ENCODE peak calls at places on chromosomes 3 and 15, in nine cellular contexts. One of them, this sample, is unnamed.

GRCh38 chr15:81117136-81117535 is 16.9 kb upstream of the CFAP161 start:
- DNase-seq in breast epithelium: no peak
- DNase-seq in HCT116: no peak
- DNase-seq in tibial nerve: no peak
- DNase-seq in Peyer's patch: no peak
- DNase-seq in heart left ventricle: no peak
- DNase-seq in transverse colon: no peak
- DNase-seq in thyroid gland: no peak
- DNase-seq in esophagus squamous epithelium: no peak
- DNase-seq in this sample: no peak

GRCh38 chr15:45548753-45549520 is 26.4 kb upstream of the SLC30A4 start:
- DNase-seq in breast epithelium: no peak
- DNase-seq in HCT116: no peak
- DNase-seq in tibial nerve: no peak
- DNase-seq in Peyer's patch: no peak
- DNase-seq in heart left ventricle: no peak
- DNase-seq in transverse colon: no peak
- DNase-seq in thyroid gland: no peak
- DNase-seq in esophagus squamous epithelium: no peak
- DNase-seq in this sample: no peak

GRCh38 chr15:96369351-96369750 is 38.9 kb downstream of the NR2F2 start:
- DNase-seq in breast epithelium: no peak
- DNase-seq in HCT116: no peak
- DNase-seq in tibial nerve: no peak
- DNase-seq in Peyer's patch: no peak
- DNase-seq in heart left ventricle: no peak
- DNase-seq in transverse colon: no peak
- DNase-seq in thyroid gland: no peak
- DNase-seq in esophagus squamous epithelium: no peak
- DNase-seq in this sample: no peak

GRCh38 chr3:178472941-178473340 is 63.3 kb upstream of the KCNMB2 start:
- DNase-seq in breast epithelium: no peak
- DNase-seq in HCT116: no peak
- DNase-seq in tibial nerve: no peak
- DNase-seq in Peyer's patch: no peak
- DNase-seq in heart left ventricle: no peak
- DNase-seq in transverse colon: no peak
- DNase-seq in thyroid gland: no peak
- DNase-seq in esophagus squamous epithelium: no peak
- DNase-seq in this sample: no peak

GRCh38 chr3:112604536-112604935 is 36.4 kb downstream of the CCDC80 start:
- DNase-seq in breast epithelium: no peak
- DNase-seq in HCT116: no peak
- DNase-seq in tibial nerve: no peak
- DNase-seq in Peyer's patch: no peak
- DNase-seq in heart left ventricle: no peak
- DNase-seq in transverse colon: no peak
- DNase-seq in thyroid gland: peak
- DNase-seq in esophagus squamous epithelium: no peak
- DNase-seq in this sample: no peak

GRCh38 chr3:170642882-170643601 is 57.2 kb upstream of the SLC7A14 start:
- DNase-seq in breast epithelium: no peak
- DNase-seq in HCT116: no peak
- DNase-seq in tibial nerve: no peak
- DNase-seq in Peyer's patch: no peak
- DNase-seq in heart left ventricle: peak
- DNase-seq in transverse colon: no peak
- DNase-seq in thyroid gland: peak
- DNase-seq in esophagus squamous epithelium: no peak
- DNase-seq in this sample: no peak

GRCh38 chr15:63495780-63496179 is 8.6 kb upstream of the USP3 start:
- DNase-seq in breast epithelium: no peak
- DNase-seq in HCT116: no peak
- DNase-seq in tibial nerve: no peak
- DNase-seq in Peyer's patch: no peak
- DNase-seq in heart left ventricle: no peak
- DNase-seq in transverse colon: no peak
- DNase-seq in thyroid gland: no peak
- DNase-seq in esophagus squamous epithelium: no peak
- DNase-seq in this sample: no peak

GRCh38 chr3:160611141-160611540 is 45.8 kb upstream of the KPNA4 start:
- DNase-seq in breast epithelium: no peak
- DNase-seq in HCT116: no peak
- DNase-seq in tibial nerve: no peak
- DNase-seq in Peyer's patch: no peak
- DNase-seq in heart left ventricle: no peak
- DNase-seq in transverse colon: no peak
- DNase-seq in thyroid gland: no peak
- DNase-seq in esophagus squamous epithelium: no peak
- DNase-seq in this sample: no peak

GRCh38 chr3:10263549-10264363 is 15.5 kb downstream of the TATDN2 start:
- DNase-seq in breast epithelium: no peak
- DNase-seq in HCT116: peak
- DNase-seq in tibial nerve: peak
- DNase-seq in Peyer's patch: no peak
- DNase-seq in heart left ventricle: no peak
- DNase-seq in transverse colon: peak
- DNase-seq in thyroid gland: peak
- DNase-seq in esophagus squamous epithelium: no peak
- DNase-seq in this sample: peak

DNA sequence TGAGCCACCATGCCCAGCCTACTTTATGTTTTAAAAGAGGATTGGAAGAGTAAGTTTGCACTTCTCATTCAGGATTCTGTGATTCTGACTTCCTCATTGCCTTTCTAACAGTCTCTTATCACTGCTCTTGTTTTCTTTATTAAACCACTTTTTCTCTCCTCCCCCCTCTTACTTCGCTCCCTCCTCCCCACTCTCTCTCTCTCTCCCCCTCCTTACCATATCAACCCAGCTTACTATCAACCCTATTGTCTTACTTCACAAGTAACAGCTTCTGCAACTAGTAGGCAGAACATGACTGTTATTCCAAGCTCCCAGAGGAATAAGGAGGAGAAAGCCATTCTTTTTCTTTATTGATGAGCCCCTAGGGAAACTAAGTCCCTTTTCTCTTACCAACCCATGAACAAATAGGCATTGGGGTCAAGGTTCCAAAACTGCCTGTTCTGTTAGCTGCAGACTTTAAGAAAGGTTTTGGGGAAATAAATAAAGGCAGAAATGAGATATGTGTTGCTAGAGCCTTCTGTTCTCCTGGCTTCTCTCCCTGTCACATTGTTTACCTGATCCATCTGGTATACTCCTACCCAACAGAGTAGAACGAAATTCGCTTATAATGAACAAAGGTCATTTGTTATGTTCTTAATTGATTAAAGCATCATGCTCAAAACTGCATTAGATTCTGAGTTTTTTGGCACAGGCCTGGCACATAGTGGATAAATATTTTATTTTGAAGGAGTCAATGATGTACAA is 56.4 kb upstream of the RASGRP1 start:
- DNase-seq in breast epithelium: no peak
- DNase-seq in HCT116: no peak
- DNase-seq in tibial nerve: no peak
- DNase-seq in Peyer's patch: no peak
- DNase-seq in heart left ventricle: no peak
- DNase-seq in transverse colon: no peak
- DNase-seq in thyroid gland: no peak
- DNase-seq in esophagus squamous epithelium: no peak
- DNase-seq in this sample: no peak
- TF ChIP-seq POLR2A in breast epithelium: no peak
- TF ChIP-seq POLR2A in HCT116: no peak
- TF ChIP-seq POLR2A in tibial nerve: no peak
- TF ChIP-seq POLR2A in Peyer's patch: no peak
- TF ChIP-seq POLR2A in heart left ventricle: no peak
- TF ChIP-seq POLR2A in transverse colon: no peak
- TF ChIP-seq POLR2A in thyroid gland: no peak
- TF ChIP-seq POLR2A in esophagus squamous epithelium: no peak
- TF ChIP-seq POLR2A in this sample: no peak

DNA sequence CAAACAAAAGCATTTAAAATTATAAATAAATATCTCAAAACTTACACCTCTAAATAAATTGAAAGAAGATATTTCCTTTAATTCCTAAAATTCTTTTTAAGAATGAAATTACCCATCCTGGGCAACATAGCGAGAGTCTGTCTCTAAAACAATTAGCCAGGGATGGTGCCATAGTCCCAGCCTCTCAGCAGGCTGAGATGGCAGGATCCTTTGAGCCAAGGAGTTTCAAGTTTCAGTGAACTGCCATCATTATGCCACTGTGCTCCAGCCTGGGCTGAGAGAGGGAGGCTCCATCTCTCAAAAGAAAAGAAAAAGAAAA is 25.4 kb downstream of the AADAC start:
- DNase-seq in breast epithelium: no peak
- DNase-seq in HCT116: no peak
- DNase-seq in tibial nerve: no peak
- DNase-seq in Peyer's patch: no peak
- DNase-seq in heart left ventricle: no peak
- DNase-seq in transverse colon: no peak
- DNase-seq in thyroid gland: no peak
- DNase-seq in esophagus squamous epithelium: no peak
- DNase-seq in this sample: no peak
- TF ChIP-seq CTCF in breast epithelium: no peak
- TF ChIP-seq CTCF in HCT116: no peak
- TF ChIP-seq CTCF in tibial nerve: no peak
- TF ChIP-seq CTCF in Peyer's patch: no peak
- TF ChIP-seq CTCF in heart left ventricle: no peak
- TF ChIP-seq CTCF in transverse colon: peak
- TF ChIP-seq CTCF in thyroid gland: no peak
- TF ChIP-seq CTCF in esophagus squamous epithelium: no peak
- TF ChIP-seq CTCF in this sample: no peak

GRCh38 chr15:64618569-64618968 is 156.8 kb downstream of the RBPMS2 start:
- DNase-seq in breast epithelium: no peak
- DNase-seq in HCT116: no peak
- DNase-seq in tibial nerve: no peak
- DNase-seq in Peyer's patch: no peak
- DNase-seq in heart left ventricle: no peak
- DNase-seq in transverse colon: no peak
- DNase-seq in thyroid gland: peak
- DNase-seq in esophagus squamous epithelium: no peak
- DNase-seq in this sample: no peak
- H3K27ac ChIP-seq in breast epithelium: no peak
- H3K27ac ChIP-seq in HCT116: no peak
- H3K27ac ChIP-seq in tibial nerve: no peak
- H3K27ac ChIP-seq in Peyer's patch: no peak
- H3K27ac ChIP-seq in heart left ventricle: no peak
- H3K27ac ChIP-seq in transverse colon: no peak
- H3K27ac ChIP-seq in thyroid gland: no peak
- H3K27ac ChIP-seq in esophagus squamous epithelium: no peak
- H3K27ac ChIP-seq in this sample: no peak

DNA sequence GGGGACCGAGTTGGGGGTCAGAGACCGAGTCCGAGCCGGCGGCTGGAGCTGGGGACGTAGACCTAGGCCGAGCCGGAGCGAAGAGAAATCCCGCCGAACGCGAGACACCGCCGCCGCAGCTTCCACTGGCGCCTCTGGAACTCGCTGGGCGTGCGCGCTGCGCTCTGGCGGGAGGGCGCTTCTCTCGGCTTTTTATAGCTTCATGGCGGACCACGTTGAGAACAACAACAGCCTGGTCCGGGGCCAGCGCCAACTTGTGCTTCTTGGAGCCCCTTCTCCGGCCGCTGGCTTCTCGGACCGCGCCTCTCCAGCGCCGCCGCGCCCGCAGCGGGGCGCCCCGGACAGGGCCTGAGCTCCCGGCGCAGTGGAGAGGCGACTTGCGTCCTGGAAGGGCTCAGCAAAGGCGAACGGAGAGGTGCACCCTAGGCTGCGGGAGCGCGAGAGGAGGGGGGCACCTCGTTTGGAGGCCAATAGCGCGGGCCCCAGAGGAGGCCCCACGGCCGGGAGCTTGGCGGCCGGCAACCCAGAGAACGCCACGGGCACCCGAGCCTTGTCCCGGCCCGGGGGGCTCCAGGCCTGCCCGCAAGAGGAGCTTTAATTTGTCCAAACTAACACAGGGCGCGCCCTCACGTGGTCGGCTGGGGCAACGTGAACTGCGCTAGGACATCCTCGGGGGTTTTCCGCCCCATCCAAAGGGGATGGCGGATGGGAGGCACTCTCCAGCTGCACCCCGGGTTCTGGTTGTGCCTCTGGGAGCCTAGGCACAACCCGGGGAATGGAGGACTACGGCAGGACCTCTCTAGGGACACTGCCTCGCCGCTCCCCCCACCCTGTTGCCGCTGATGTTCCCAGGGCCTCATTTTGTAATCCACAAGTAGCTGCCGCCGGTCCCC is 37.7 kb downstream of the HMCES start:
- DNase-seq in breast epithelium: peak
- DNase-seq in HCT116: peak
- DNase-seq in tibial nerve: peak
- DNase-seq in Peyer's patch: peak
- DNase-seq in heart left ventricle: peak
- DNase-seq in transverse colon: peak
- DNase-seq in thyroid gland: peak
- DNase-seq in esophagus squamous epithelium: peak
- DNase-seq in this sample: peak
- TF ChIP-seq POLR2A in breast epithelium: peak
- TF ChIP-seq POLR2A in HCT116: peak
- TF ChIP-seq POLR2A in tibial nerve: peak
- TF ChIP-seq POLR2A in Peyer's patch: peak
- TF ChIP-seq POLR2A in heart left ventricle: peak
- TF ChIP-seq POLR2A in transverse colon: peak
- TF ChIP-seq POLR2A in thyroid gland: peak
- TF ChIP-seq POLR2A in esophagus squamous epithelium: peak
- TF ChIP-seq POLR2A in this sample: peak

This sample was measured in body of pancreas.